ENCODE peak calls at places on chromosomes 7 and 10, in six cellular contexts. N, Z, F, H, T and L are unnamed samples. For H3K9me3 and H3K4me1, the result is how much of the 10 kb centered on the place peaks cover.

GRCh38 chr7:25240340-25240739 is 12.1 kb upstream of the NPVF start:
- DNase-seq in N (peak), Z (no peak), F (peak), H (peak), T (peak), L (no peak)

GRCh38 chr10:110499796-110500514 is 2.2 kb downstream of the DUSP5 start:
- DNase-seq in N (no peak), Z (no peak), F (no peak), H (no peak), T (no peak), L (no peak)

GRCh38 chr7:70380315-70381027 is 751.5 kb upstream of the GALNT17 start:
- DNase-seq in N (peak), Z (no peak), F (no peak), H (peak), T (no peak), L (no peak)

GRCh38 chr7:151692721-151693120 is 173.0 kb upstream of the RHEB start:
- DNase-seq in N (no peak), Z (no peak), F (peak), H (no peak), T (no peak), L (no peak)

GRCh38 chr7:3494890-3495289 is 193.8 kb downstream of the SDK1 start:
- DNase-seq in N (no peak), Z (no peak), F (no peak), H (no peak), T (no peak), L (no peak)

GRCh38 chr10:117226813-117227451 is 14.0 kb upstream of the SLC18A2 start:
- DNase-seq in N (peak), Z (no peak), F (no peak), H (no peak), T (peak), L (no peak)

GRCh38 chr10:125283191-125283590 is 122.8 kb upstream of the CTBP2 start:
- DNase-seq in N (no peak), Z (no peak), F (no peak), H (no peak), T (no peak), L (no peak)

GRCh38 chr7:20440472-20441105 is 109.9 kb downstream of the ITGB8 start:
- DNase-seq in N (peak), Z (peak), F (no peak), H (peak), T (peak), L (no peak)

GRCh38 chr7:152185514-152185913 is 160.0 kb downstream of the GALNT11 start:
- DNase-seq in N (no peak), Z (no peak), F (no peak), H (no peak), T (peak), L (no peak)

GRCh38 chr7:367351-367841 is 77.4 kb downstream of the FOXL3 start:
- DNase-seq in N (no peak), Z (no peak), F (peak), H (peak), T (no peak), L (no peak)

GRCh38 chr7:54960517-54960916 is 58.3 kb upstream of the EGFR start:
- DNase-seq in N (no peak), Z (no peak), F (no peak), H (no peak), T (peak), L (no peak)

GRCh38 chr7:17460665-17461064 is 162.2 kb downstream of the AHR start:
- DNase-seq in N (no peak), Z (no peak), F (no peak), H (no peak), T (no peak), L (no peak)

GRCh38 chr7:115033917-115034459 is 112.1 kb downstream of the MDFIC start:
- DNase-seq in N (no peak), Z (no peak), F (no peak), H (no peak), T (no peak), L (no peak)

GRCh38 chr7:6106140-6106904 is 75.1 kb downstream of the ANKRD61 start:
- DNase-seq in N (no peak), Z (peak), F (no peak), H (no peak), T (peak), L (peak)

GRCh38 chr10:44198780-44199097 is 186.2 kb downstream of the CXCL12 start:
- DNase-seq in N (no peak), Z (no peak), F (peak), H (peak), T (no peak), L (no peak)

GRCh38 chr10:86264481-86265231 is 101.9 kb downstream of the GRID1 start:
- DNase-seq in N (peak), Z (peak), F (no peak), H (no peak), T (no peak), L (no peak)

GRCh38 chr7:63042730-63043511 is 955.7 kb upstream of the ZNF722 start:
- DNase-seq in N (no peak), Z (no peak), F (no peak), H (no peak), T (no peak), L (no peak)

GRCh38 chr7:63045575-63045974 is 953.1 kb upstream of the ZNF722 start:
- DNase-seq in N (no peak), Z (no peak), F (no peak), H (no peak), T (no peak), L (no peak)

GRCh38 chr7:63044721-63045120 is 953.9 kb upstream of the ZNF722 start:
- DNase-seq in N (no peak), Z (no peak), F (no peak), H (no peak), T (no peak), L (no peak)

GRCh38 chr7:63041786-63042185 is 956.9 kb upstream of the ZNF722 start:
- DNase-seq in N (no peak), Z (no peak), F (no peak), H (no peak), T (no peak), L (no peak)

DNA sequence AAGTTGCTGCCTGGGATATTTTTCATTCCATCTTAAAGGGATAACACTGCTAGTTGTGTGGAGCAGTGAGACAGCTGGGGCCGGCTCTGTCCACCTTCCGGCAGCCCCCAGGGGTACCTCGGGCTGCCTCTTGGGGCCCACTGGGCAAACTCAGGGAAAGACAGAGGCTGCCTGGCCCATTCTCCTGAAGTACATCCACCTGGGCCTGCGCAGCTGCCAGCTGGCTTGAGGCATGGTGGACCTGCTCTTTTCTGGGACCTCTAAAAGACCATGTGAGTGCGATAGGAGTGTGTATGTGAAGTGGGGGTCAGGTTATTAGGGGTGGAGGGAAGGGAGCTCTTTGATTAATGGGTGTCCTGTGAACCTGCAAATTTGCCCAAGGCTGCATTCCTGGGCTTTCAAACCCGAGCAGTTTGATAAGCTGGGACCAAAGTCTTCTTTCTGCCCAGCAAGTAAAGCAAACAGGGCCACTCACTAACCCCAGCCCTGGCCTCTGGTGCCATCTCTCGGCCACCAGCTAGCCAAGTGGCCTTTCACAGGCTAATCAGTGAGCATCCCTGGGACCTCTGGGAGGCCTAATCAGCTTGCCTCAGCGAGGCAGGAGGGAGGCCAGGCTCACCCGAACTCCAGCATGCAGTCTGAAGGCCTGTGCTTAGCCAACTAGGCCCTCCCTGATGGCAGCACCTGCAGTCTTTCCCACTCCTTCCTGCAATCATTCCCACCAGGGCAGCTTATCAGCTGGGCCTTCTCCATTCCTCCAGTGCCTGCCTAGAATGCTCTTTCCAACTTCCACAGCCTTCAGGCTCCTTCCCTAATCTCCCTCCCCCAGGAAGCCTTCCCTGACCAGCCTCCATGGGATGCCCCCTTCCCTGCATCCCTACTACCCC is 954.7 kb upstream of the ZNF722 start:
- DNase-seq in N (no peak), Z (no peak), F (no peak), H (no peak), T (no peak), L (no peak)
- H3K9me3 ChIP-seq in N (under half), Z (under half), F (under half), H (under half), T (under half), L (under half)

DNA sequence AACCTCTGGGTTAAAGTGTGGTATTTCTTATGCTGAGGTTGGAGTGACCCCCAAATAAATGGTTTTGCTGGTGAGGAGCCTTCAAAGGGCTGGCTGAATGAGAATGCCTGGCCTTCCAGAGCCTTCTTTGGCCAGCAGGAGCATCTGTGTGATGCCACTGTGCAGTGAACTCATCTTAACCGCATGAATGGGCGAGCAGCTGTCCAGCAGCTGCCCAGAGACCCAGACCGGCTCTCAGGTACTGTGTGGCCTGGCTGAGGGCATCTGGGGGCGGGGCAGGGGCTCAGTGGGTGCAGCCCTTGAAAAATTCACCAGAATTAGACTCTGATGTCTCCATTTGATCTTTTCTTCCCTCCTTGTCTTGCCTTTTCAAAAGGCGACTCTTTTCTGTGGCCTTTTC is 59.0 kb downstream of the SYPL1 start:
- DNase-seq in N (no peak), Z (no peak), F (no peak), H (no peak), T (no peak), L (no peak)
- H3K4me1 ChIP-seq in N (under half), Z (under half), F (under half), H (under half), T (under half), L (under half)

GRCh38 chr7:32518534-32519140 is 23.3 kb downstream of the AVL9 start:
- DNase-seq in N (no peak), Z (no peak), F (no peak), H (no peak), T (peak), L (no peak)

GRCh38 chr7:32515890-32516550 is 20.7 kb downstream of the AVL9 start:
- DNase-seq in N (no peak), Z (no peak), F (no peak), H (no peak), T (no peak), L (no peak)

GRCh38 chr7:32516551-32517082 is 21.3 kb downstream of the AVL9 start:
- DNase-seq in N (peak), Z (no peak), F (no peak), H (no peak), T (peak), L (no peak)

GRCh38 chr7:32522746-32523145 is 27.5 kb downstream of the AVL9 start:
- DNase-seq in N (no peak), Z (no peak), F (no peak), H (no peak), T (no peak), L (no peak)

DNA sequence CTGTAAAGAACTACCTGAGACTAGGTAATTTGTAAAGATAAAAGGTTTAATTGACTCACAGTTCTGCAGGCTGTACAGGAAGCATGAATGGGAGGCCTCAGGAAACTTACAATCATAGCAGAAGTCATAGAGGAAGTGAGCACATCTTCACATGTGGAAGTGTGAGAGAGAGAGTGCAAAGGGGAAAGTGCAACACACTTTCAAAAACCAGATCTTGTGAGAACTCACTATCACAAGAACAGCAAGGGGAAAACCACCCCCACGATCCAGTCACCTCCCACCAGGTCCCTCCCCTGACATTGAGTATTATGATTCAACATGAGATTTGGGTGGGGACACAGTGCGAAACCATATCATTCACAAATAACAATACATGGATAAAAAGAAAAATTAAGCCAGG is 24.5 kb downstream of the AVL9 start:
- DNase-seq in N (no peak), Z (no peak), F (no peak), H (no peak), T (no peak), L (no peak)
- H3K9me3 ChIP-seq in N (under half), Z (under half), F (under half), H (under half), T (under half), L (under half)

GRCh38 chr10:6162589-6163356 is 40.0 kb upstream of the PFKFB3 start:
- DNase-seq in N (no peak), Z (no peak), F (no peak), H (no peak), T (peak), L (no peak)

GRCh38 chr10:6161913-6162312 is 40.8 kb upstream of the PFKFB3 start:
- DNase-seq in N (no peak), Z (no peak), F (no peak), H (no peak), T (no peak), L (no peak)

GRCh38 chr10:6165221-6165725 is 37.5 kb upstream of the PFKFB3 start:
- DNase-seq in N (no peak), Z (no peak), F (no peak), H (no peak), T (no peak), L (no peak)

GRCh38 chr10:6163364-6164270 is 39.1 kb upstream of the PFKFB3 start:
- DNase-seq in N (peak), Z (peak), F (peak), H (peak), T (peak), L (peak)

GRCh38 chr10:6164271-6165095 is 38.2 kb upstream of the PFKFB3 start:
- DNase-seq in N (no peak), Z (no peak), F (no peak), H (no peak), T (peak), L (no peak)
- H3K4me1 ChIP-seq in N (under half), Z (under half), F (under half), H (under half), T (under half), L (half or more)

GRCh38 chr10:61923210-61924024 is 21.9 kb downstream of the ARID5B start:
- DNase-seq in N (no peak), Z (no peak), F (no peak), H (no peak), T (peak), L (no peak)
- H3K9me3 ChIP-seq in N (under half), Z (under half), F (under half), H (under half), T (under half), L (under half)

GRCh38 chr10:70528726-70529362 is 50.3 kb downstream of the PALD1 start:
- DNase-seq in N (no peak), Z (no peak), F (no peak), H (no peak), T (peak), L (no peak)
- H3K4me1 ChIP-seq in N (under half), Z (under half), F (under half), H (under half), T (under half), L (under half)

DNA sequence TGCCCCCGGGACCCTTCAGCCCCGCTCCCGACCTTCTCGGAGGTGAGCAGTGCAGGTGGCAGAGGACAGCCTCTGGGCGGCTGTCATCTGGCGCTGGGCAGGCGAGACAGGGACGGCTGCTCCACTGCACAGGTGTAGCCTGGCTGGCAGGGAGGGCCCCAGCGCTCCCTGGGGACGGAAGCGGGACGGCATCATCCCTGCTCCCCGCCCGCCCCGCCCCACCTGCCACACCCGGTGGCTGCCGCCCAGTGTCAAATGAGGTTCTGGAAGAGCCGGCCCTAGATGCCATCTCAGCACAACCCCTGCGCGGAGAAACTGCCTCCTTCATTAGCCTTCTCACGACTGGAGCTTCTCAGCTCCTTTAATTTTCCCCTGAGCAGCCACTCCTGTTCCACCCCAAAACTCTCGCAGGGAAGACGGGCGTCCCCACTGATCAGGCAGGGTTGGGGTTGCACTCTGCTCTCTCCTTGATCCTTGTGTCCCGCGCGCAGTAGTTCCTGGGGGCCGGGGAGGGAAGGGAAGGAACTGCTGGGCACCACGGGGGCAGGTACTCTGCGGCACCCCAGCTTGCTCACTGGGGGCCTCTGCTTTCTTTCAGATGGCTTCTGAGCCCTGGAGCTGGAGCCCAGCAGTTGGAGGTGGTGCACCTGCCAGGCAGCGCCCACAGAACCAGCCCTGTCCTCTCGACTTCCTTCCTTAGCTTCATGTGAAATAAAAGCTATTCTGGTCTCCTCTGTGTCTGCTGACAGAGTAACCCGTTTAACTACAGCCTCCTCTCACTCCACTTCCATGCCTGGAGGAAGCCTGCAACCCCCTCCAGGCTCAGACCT is 12.0 kb downstream of the PLAC9 start:
- DNase-seq in N (peak), Z (peak), F (peak), H (no peak), T (no peak), L (peak)
- H3K9me3 ChIP-seq in N (under half), Z (under half), F (under half), H (under half), T (under half), L (under half)

GRCh38 chr7:13414181-13414580 is 575.3 kb downstream of the ETV1 start:
- DNase-seq in N (no peak), Z (no peak), F (no peak), H (no peak), T (no peak), L (no peak)

GRCh38 chr7:13411641-13412040 is 577.8 kb downstream of the ETV1 start:
- DNase-seq in N (no peak), Z (no peak), F (no peak), H (no peak), T (no peak), L (no peak)

GRCh38 chr7:13414661-13415105 is 574.8 kb downstream of the ETV1 start:
- DNase-seq in N (peak), Z (no peak), F (no peak), H (no peak), T (no peak), L (no peak)

GRCh38 chr7:13407911-13408310 is 581.6 kb downstream of the ETV1 start:
- DNase-seq in N (no peak), Z (no peak), F (no peak), H (no peak), T (no peak), L (no peak)

DNA sequence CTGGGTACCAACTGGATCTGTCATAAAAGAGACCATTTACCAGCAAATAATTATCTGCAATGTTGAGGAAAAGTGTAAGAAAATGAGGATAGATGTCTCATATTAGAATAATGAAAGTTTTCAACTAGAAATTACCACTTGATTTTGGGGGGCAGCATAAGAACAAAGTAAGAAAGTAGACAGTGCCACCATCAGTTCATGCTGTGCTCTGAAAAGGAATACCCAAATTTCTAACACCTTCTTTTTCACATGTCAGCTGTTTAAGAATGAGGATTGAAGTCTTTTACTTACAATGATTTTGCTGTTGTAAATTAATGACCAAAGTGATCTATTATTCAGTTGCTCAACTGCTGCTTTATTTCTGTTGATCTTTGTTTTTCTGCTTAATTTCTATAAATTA is 578.3 kb downstream of the ETV1 start:
- DNase-seq in N (no peak), Z (no peak), F (no peak), H (no peak), T (no peak), L (no peak)
- H3K4me1 ChIP-seq in N (under half), Z (under half), F (under half), H (under half), T (under half), L (under half)